ENCODE peak calls at places on chromosomes 1 and 21, in four cellular contexts. One of them, this sample, is unnamed.

GRCh38 chr21:45636459-45636858 is 7.1 kb upstream of the PCBP3 start:
- DNase-seq in HepG2: no peak
- DNase-seq in H1: no peak
- DNase-seq in K562: no peak
- DNase-seq in this sample: no peak

GRCh38 chr1:17370618-17371017 is 1.4 kb upstream of the PADI6 start:
- DNase-seq in HepG2: peak; percentile 25
- DNase-seq in H1: no peak
- DNase-seq in K562: peak; percentile 46
- DNase-seq in this sample: peak; percentile 37

GRCh38 chr1:229114781-229115417 is 156.0 kb upstream of the RAB4A start:
- DNase-seq in HepG2: peak; percentile 18
- DNase-seq in H1: no peak
- DNase-seq in K562: no peak
- DNase-seq in this sample: no peak

GRCh38 chr1:204900721-204901120 is 30.1 kb downstream of the NFASC start:
- DNase-seq in HepG2: no peak
- DNase-seq in H1: no peak
- DNase-seq in K562: no peak
- DNase-seq in this sample: no peak

GRCh38 chr1:116556289-116557006 is 14.4 kb downstream of the CD58 start:
- DNase-seq in HepG2: no peak
- DNase-seq in H1: no peak
- DNase-seq in K562: peak; percentile 75
- DNase-seq in this sample: peak; percentile 92

GRCh38 chr21:45463871-45464270 is 58.9 kb downstream of the COL18A1 start:
- DNase-seq in HepG2: no peak
- DNase-seq in H1: no peak
- DNase-seq in K562: no peak
- DNase-seq in this sample: no peak

GRCh38 chr1:225937048-225937968 is 3.7 kb downstream of the LEFTY2 start:
- DNase-seq in HepG2: no peak
- DNase-seq in H1: no peak
- DNase-seq in K562: no peak
- DNase-seq in this sample: no peak

GRCh38 chr1:36871146-36871971 is 163.0 kb downstream of the GRIK3 start:
- DNase-seq in HepG2: no peak
- DNase-seq in H1: no peak
- DNase-seq in K562: no peak
- DNase-seq in this sample: no peak

GRCh38 chr1:212132040-212132439 is 96.5 kb downstream of the DTL start:
- DNase-seq in HepG2: no peak
- DNase-seq in H1: no peak
- DNase-seq in K562: no peak
- DNase-seq in this sample: no peak

GRCh38 chr1:36119451-36119850 is 5.6 kb downstream of the COL8A2 start:
- DNase-seq in HepG2: no peak
- DNase-seq in H1: no peak
- DNase-seq in K562: no peak
- DNase-seq in this sample: no peak

GRCh38 chr1:41724248-41724647 is 194.5 kb downstream of the HIVEP3 start:
- DNase-seq in HepG2: no peak
- DNase-seq in H1: no peak
- DNase-seq in K562: no peak
- DNase-seq in this sample: no peak

GRCh38 chr1:201591981-201592380 is 53.1 kb downstream of the NAV1 start:
- DNase-seq in HepG2: no peak
- DNase-seq in H1: no peak
- DNase-seq in K562: no peak
- DNase-seq in this sample: no peak

GRCh38 chr1:223471566-223471965 is 78.4 kb downstream of the CCDC185 start:
- DNase-seq in HepG2: no peak
- DNase-seq in H1: no peak
- DNase-seq in K562: no peak
- DNase-seq in this sample: no peak

GRCh38 chr1:218361298-218362065 is 16.3 kb downstream of the TGFB2 start:
- DNase-seq in HepG2: peak; percentile 66
- DNase-seq in H1: no peak
- DNase-seq in K562: peak; percentile 22
- DNase-seq in this sample: peak; percentile 31

GRCh38 chr1:166272155-166272554 is 105.4 kb upstream of the FAM78B start:
- DNase-seq in HepG2: no peak
- DNase-seq in H1: no peak
- DNase-seq in K562: no peak
- DNase-seq in this sample: no peak

DNA sequence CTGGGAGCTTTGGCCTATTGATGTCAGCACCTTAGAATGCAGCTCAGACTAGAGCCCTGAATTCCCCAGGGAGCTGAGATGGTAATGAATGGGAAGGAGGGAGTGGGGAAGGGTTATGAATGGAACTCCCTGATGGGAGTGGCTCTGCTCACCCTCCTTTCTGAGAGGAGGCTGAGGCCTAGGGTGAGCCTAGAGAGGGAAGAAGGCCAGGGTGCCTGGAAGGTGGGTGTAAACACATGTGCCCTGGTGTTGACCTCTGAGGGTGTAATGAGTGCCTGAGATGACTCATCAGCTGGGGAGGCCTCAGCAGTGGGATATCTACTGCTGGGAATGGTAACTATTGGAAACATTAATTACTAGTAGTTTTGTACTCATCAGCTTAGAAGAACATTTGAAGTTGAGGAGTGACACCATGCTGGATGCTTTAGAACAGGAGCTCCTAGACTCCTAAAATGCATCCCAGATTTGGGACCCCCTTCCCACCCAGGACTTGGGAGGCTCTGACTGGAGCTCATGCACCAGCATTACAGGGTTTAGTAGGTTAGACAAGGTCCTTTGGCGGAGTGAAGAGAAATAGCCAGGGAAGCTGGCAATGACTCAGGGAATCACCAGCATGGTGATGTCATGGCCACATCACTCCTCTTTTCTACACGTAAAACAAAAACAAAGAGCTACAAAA is 16.0 kb upstream of the PIGV start:
- DNase-seq in HepG2: peak; percentile 77
- DNase-seq in H1: no peak
- DNase-seq in K562: peak; percentile 95
- DNase-seq in this sample: peak; percentile 52
- TF ChIP-seq FOSL1 in HepG2: peak; percentile 74
- TF ChIP-seq FOSL1 in H1: no peak
- TF ChIP-seq FOSL1 in K562: peak; percentile 100
- TF ChIP-seq FOSL1 in this sample: peak; percentile 72

GRCh38 chr21:38659936-38660332 is 145.8 kb upstream of the ETS2 start:
- DNase-seq in HepG2: no peak
- DNase-seq in H1: no peak
- DNase-seq in K562: no peak
- DNase-seq in this sample: no peak

GRCh38 chr21:38663282-38663681 is 142.4 kb upstream of the ETS2 start:
- DNase-seq in HepG2: no peak
- DNase-seq in H1: no peak
- DNase-seq in K562: no peak
- DNase-seq in this sample: no peak

GRCh38 chr21:38661296-38662223 is 144.2 kb upstream of the ETS2 start:
- DNase-seq in HepG2: no peak
- DNase-seq in H1: no peak
- DNase-seq in K562: no peak
- DNase-seq in this sample: no peak

GRCh38 chr21:38662224-38662568 is 143.5 kb upstream of the ETS2 start:
- DNase-seq in HepG2: no peak
- DNase-seq in H1: no peak
- DNase-seq in K562: no peak
- DNase-seq in this sample: no peak

DNA sequence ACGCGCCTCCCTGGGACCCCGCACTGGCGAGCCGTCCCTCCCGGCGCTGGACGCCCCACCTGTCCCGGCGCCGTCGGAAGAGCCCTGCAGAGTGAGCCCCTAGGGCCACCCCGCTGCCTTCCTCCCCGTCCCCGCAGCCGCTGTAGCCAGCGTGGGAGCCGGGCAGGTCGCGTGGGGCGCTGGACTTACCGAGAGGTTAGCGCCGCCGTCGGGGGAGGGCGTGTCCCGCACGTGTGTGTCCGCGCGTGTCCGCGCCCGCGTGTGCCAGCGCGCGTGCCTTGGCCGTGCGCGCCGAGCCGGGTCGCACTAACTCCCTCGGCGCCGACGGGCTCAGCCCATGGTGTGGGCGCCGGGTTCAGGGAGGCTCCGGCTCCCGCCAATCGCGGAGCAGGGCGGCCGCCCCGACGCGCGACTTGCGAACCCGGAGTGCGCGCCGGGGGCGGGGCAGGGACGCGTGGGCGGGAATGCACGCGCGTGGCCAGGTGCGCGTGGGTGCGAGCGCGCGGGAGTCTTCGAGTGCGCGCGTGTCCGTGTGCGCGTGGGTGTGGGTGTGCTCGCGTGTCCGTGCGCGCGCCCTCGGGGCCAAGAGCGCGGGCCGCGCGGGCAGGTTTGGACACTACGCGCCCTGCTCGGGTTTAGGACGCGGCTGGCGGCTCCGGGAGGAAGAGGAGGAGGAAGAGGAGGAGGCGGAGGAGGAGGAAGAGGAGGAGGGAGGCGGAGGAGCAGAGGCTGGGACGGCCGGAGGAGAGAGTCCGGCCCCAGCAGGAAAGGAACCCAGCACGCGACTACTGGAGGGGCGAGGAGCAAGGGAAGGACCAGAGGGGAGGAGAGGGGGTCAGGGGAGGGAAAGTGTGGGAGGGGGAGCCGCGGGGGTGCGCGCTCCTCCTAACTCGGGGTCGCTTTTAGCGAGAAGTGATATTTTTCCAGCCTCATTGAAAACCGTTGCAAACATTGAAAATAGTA is 145.1 kb upstream of the ETS2 start:
- DNase-seq in HepG2: no peak
- DNase-seq in H1: no peak
- DNase-seq in K562: no peak
- DNase-seq in this sample: no peak
- TF ChIP-seq FOSL1 in HepG2: no peak
- TF ChIP-seq FOSL1 in H1: no peak
- TF ChIP-seq FOSL1 in K562: no peak
- TF ChIP-seq FOSL1 in this sample: no peak

GRCh38 chr1:112849967-112850641 is 105.9 kb downstream of the SLC16A1 start:
- DNase-seq in HepG2: no peak
- DNase-seq in H1: no peak
- DNase-seq in K562: no peak
- DNase-seq in this sample: no peak

GRCh38 chr1:112849425-112849966 is 106.5 kb downstream of the SLC16A1 start:
- DNase-seq in HepG2: no peak
- DNase-seq in H1: no peak
- DNase-seq in K562: no peak
- DNase-seq in this sample: no peak

GRCh38 chr1:112852934-112853333 is 103.1 kb downstream of the SLC16A1 start:
- DNase-seq in HepG2: no peak
- DNase-seq in H1: no peak
- DNase-seq in K562: no peak
- DNase-seq in this sample: no peak

GRCh38 chr1:112852276-112852675 is 103.7 kb downstream of the SLC16A1 start:
- DNase-seq in HepG2: no peak
- DNase-seq in H1: no peak
- DNase-seq in K562: no peak
- DNase-seq in this sample: no peak

GRCh38 chr1:112855152-112855836 is 100.7 kb downstream of the SLC16A1 start:
- DNase-seq in HepG2: no peak
- DNase-seq in H1: no peak
- DNase-seq in K562: no peak
- DNase-seq in this sample: no peak
- TF ChIP-seq FOSL1 in HepG2: no peak
- TF ChIP-seq FOSL1 in H1: no peak
- TF ChIP-seq FOSL1 in K562: no peak
- TF ChIP-seq FOSL1 in this sample: no peak

DNA sequence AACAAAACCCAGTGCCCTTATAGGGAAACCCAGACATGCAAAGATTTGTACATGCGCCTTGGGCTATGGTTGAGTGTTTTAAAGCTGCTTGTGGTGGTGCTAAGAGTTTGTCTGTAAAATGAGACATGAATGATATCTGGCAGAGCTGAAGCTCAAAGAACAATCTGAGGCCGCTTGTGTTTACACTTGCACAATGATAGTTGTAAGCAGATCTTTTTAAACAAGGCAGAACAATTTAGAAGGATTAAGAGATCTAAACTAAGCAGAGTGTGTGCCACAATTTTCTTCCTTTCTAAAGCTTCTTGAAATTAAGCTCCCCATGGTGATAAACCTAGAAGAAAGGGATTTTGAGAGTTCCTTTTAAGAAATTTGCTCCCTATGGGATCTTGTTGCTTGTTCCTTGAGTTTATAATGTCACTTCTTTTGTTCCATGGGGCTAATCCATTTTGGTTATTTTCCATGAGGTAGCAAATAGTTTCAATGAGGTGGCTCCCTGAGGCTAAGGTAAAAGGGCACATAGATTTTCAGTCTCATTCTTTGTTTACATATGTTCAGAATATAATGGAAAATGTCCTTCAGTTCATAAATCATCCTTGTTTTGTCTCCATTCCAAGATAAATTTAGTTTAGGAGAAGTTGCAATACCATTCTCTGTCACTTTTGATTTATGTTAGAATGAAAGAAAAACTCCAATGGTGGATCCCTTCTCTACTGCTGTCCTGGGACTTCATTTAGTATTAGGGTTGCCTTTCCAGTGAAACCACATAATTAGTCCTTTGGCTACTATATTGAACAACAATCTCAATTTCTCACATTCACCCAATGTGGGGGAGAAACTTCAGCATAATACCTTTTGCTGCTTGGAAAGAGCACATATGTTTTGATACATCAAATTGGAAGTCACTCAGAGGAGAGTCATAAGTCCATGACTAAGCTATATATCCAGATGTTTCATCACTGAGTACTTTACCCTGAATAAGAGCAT is 80.7 kb upstream of the ADAMTS5 start:
- DNase-seq in HepG2: no peak
- DNase-seq in H1: no peak
- DNase-seq in K562: no peak
- DNase-seq in this sample: no peak
- TF ChIP-seq FOSL1 in HepG2: no peak
- TF ChIP-seq FOSL1 in H1: no peak
- TF ChIP-seq FOSL1 in K562: no peak
- TF ChIP-seq FOSL1 in this sample: no peak

DNA sequence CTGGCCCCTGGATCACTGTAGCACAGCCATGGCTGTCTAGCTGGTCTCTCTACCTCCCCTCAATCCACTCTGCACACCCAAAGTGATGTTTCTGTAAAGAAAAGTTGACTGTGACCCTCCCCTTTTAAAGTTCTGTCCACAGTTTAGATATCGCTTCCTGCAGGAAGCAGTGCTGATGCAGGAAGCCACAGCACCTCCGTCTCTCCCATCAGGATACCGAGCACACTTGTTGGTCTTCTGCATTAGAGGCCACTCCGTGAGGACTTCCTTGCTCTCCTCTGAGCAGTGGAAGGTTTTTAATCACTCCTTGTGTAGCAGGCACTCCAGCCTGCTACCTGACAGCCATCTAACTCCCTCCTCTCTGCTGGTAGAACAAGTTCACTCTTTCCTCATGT is 69.5 kb downstream of the GADD45A start:
- DNase-seq in HepG2: no peak
- DNase-seq in H1: no peak
- DNase-seq in K562: no peak
- DNase-seq in this sample: no peak
- TF ChIP-seq FOSL1 in HepG2: no peak
- TF ChIP-seq FOSL1 in H1: no peak
- TF ChIP-seq FOSL1 in K562: no peak
- TF ChIP-seq FOSL1 in this sample: no peak

This sample was measured in HCT116.